ENCODE peak calls at places on chromosome 3, in four cellular contexts. Q, G, N and W are unnamed samples.

GRCh38 chr3:44554626-44555592 is at the start of gene ZKSCAN7:
- DNase-seq in Q (no peak), N (peak), G (peak), W (peak)

GRCh38 chr3:171833775-171834460 is 9.2 kb upstream of the TMEM212 start:
- DNase-seq in G (peak), Q (no peak), N (peak), W (peak)

GRCh38 chr3:181901626-181902025 is 189.9 kb downstream of the SOX2 start:
- DNase-seq in Q (no peak), G (no peak), N (no peak), W (no peak)

GRCh38 chr3:10518506-10519150 is 13.2 kb upstream of the ATP2B2 start:
- DNase-seq in N (no peak), Q (no peak), G (no peak), W (no peak)

GRCh38 chr3:138474163-138474562 is 39.7 kb downstream of the ESYT3 start:
- DNase-seq in Q (no peak), G (no peak), N (no peak), W (no peak)

GRCh38 chr3:35670408-35670807 is 31.1 kb downstream of the ARPP21 start:
- DNase-seq in G (no peak), Q (no peak), N (no peak), W (no peak)

GRCh38 chr3:196064006-196064405 is 17.9 kb downstream of the TFRC start:
- DNase-seq in G (no peak), N (no peak), Q (no peak), W (no peak)

GRCh38 chr3:135779024-135779423 is 186.5 kb upstream of the PPP2R3A start:
- DNase-seq in G (no peak), N (no peak), Q (no peak), W (no peak)

GRCh38 chr3:4245671-4246070 is 57.5 kb upstream of the SETMAR start:
- DNase-seq in G (no peak), N (no peak), Q (no peak), W (no peak)

GRCh38 chr3:126496894-126497850 is 20.4 kb downstream of the UROC1 start:
- DNase-seq in Q (no peak), N (no peak), G (no peak), W (no peak)

GRCh38 chr3:118577055-118577759 is 457.4 kb downstream of the IGSF11 start:
- DNase-seq in Q (no peak), G (peak), N (no peak), W (no peak)

GRCh38 chr3:47310391-47310790 is 27.6 kb downstream of the KLHL18 start:
- DNase-seq in N (no peak), Q (no peak), G (no peak), W (no peak)

GRCh38 chr3:100260081-100260684 is 609 bp upstream of the TBC1D23 start:
- DNase-seq in N (peak), G (peak), Q (no peak), W (peak)

GRCh38 chr3:60594025-60594424 is 657.2 kb downstream of the FHIT start:
- DNase-seq in N (peak), Q (no peak), G (no peak), W (no peak)

GRCh38 chr3:45957606-45958005 is 14.3 kb downstream of the CXCR6 start:
- DNase-seq in G (no peak), Q (no peak), N (no peak), W (no peak)